ENCODE peak calls at places on chromosome 1, in four cellular contexts. C, V, D and F are unnamed samples. For H3K27me3 and H3K4me1, the result is how much of the 10 kb centered on the place peaks cover.

GRCh38 chr1:19505694-19506457 is 20.5 kb upstream of the CAPZB start:
- DNase-seq in V (no peak), C (no peak), D (no peak), F (no peak)

GRCh38 chr1:243849089-243850012 is 692 bp downstream of the AKT3 start:
- DNase-seq in V (peak), D (peak), C (peak), F (peak)

GRCh38 chr1:20234761-20235540 is 48.6 kb upstream of the PLA2G2C start:
- DNase-seq in V (peak), C (no peak), D (no peak), F (no peak)

GRCh38 chr1:93328809-93329477 is 16.8 kb upstream of the DR1 start:
- DNase-seq in C (no peak), D (no peak), V (no peak), F (no peak)

GRCh38 chr1:239976130-239976968 is 115.3 kb upstream of the FMN2 start:
- DNase-seq in C (no peak), D (peak), V (peak), F (peak)

GRCh38 chr1:114207635-114208034 is 54.0 kb upstream of the SYT6 start:
- DNase-seq in C (no peak), V (no peak), D (no peak), F (no peak)

GRCh38 chr1:22533244-22533643 is 30.0 kb upstream of the EPHA8 start:
- DNase-seq in D (no peak), V (no peak), C (no peak), F (no peak)

GRCh38 chr1:201503397-201504176 is 3.3 kb downstream of the CSRP1 start:
- DNase-seq in C (peak), V (peak), D (peak), F (peak)

GRCh38 chr1:151372411-151372934 is at the start of gene SELENBP1:
- DNase-seq in D (peak), V (no peak), C (peak), F (no peak)

GRCh38 chr1:160626560-160627342 is 20.1 kb downstream of the SLAMF1 start:
- DNase-seq in D (no peak), C (no peak), V (no peak), F (no peak)

GRCh38 chr1:235068155-235069121 is 60.2 kb downstream of the TOMM20 start:
- DNase-seq in C (no peak), V (peak), D (no peak), F (no peak)

GRCh38 chr1:17903386-17903785 is 148.3 kb downstream of the ACTL8 start:
- DNase-seq in C (no peak), D (no peak), V (no peak), F (no peak)

GRCh38 chr1:108972941-108973340 is 9.7 kb upstream of the CLCC1 start:
- DNase-seq in V (no peak), D (no peak), C (no peak), F (no peak)

GRCh38 chr1:59971464-59971911 is 44.9 kb upstream of the CYP2J2 start:
- DNase-seq in V (peak), D (peak), C (peak), F (peak)

GRCh38 chr1:66271216-66271903 is 262.6 kb upstream of the SGIP1 start:
- DNase-seq in V (peak), D (peak), C (peak), F (peak)

GRCh38 chr1:107695341-107695740 is 269.6 kb downstream of the VAV3 start:
- DNase-seq in C (no peak), V (no peak), D (no peak), F (no peak)

GRCh38 chr1:31154632-31155215 is 85.0 kb downstream of the NKAIN1 start:
- DNase-seq in C (peak), D (peak), V (peak), F (peak)

GRCh38 chr1:72845342-72845741 is 563.0 kb upstream of the NEGR1 start:
- DNase-seq in C (no peak), D (peak), V (peak), F (peak)

GRCh38 chr1:178774263-178774662 is 49.2 kb downstream of the RALGPS2 start:
- DNase-seq in C (no peak), V (no peak), D (no peak), F (peak)

GRCh38 chr1:5975133-5975880 is 16.9 kb downstream of the NPHP4 start:
- DNase-seq in C (no peak), V (peak), D (no peak), F (peak)

GRCh38 chr1:90725961-90726715 is 9.0 kb upstream of the BARHL2 start:
- DNase-seq in D (no peak), C (no peak), V (peak), F (no peak)
- H3K27me3 ChIP-seq in D (half or more), C (under half), V (half or more), F (under half)

GRCh38 chr1:198174297-198174696 is 17.5 kb downstream of the NEK7 start:
- DNase-seq in V (no peak), C (no peak), D (no peak), F (no peak)
- H3K4me1 ChIP-seq in V (under half), C (under half), D (under half), F (under half)

DNA sequence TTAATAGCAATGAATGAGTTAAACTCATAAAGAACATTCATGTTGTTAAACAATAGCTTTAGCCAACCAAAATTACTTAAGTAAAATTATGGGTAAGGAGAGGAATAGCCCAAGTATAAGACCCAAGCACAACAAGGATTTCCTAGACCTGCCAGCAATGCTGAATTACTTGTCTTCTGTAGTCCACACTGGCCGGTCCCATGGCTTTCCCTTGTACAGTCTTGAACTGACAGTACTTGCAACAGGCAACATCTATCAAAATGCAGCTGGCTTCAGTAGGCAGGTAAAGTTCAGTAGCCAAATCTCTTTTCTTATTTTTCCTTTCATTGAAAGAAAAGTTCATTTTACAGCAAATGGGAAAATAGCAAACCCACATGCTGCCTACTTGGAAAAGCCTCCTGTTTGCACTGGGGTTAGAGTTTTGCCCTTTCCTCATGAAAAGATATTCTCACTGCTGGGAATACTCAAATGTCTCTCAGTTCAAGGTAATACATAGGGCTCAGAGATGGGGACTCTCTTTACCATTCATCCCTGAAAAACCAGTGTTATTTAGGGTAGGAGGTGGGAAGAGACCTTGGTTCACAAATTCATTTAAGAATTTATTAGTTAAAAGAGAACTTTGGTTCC is 222.8 kb downstream of the TTLL7 start:
- DNase-seq in D (no peak), C (no peak), V (no peak), F (no peak)
- H3K27me3 ChIP-seq in D (under half), C (under half), V (under half), F (half or more)

GRCh38 chr1:51837243-51837642 is 41.3 kb downstream of the NRDC start:
- DNase-seq in V (no peak), C (no peak), D (no peak), F (no peak)
- H3K4me1 ChIP-seq in V (under half), C (under half), D (under half), F (under half)

DNA sequence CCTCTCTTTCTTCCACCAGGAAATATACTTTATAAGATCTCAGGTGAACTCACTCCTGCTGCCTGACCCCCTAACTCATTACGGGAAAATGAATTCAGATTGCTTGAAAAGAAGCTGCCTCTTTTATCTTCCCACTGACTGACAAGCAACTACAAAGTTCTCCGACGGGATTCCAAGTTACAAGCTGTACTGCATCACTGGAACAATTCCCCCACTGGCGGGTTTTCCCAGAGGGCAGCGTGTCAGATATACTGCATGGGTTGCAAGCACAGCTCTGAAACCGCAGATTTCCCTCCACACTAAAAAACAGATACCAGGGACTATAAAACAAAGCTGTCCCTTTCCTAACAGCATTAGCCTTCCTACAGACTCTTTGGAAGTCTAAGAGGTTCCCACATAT is 390.6 kb downstream of the KCTD3 start:
- DNase-seq in D (no peak), C (no peak), V (peak), F (no peak)
- H3K27me3 ChIP-seq in D (under half), C (under half), V (under half), F (half or more)

GRCh38 chr1:32933742-32934322 is 30.8 kb downstream of the RNF19B start:
- DNase-seq in C (no peak), V (peak), D (no peak), F (peak)

GRCh38 chr1:32931760-32932159 is 30.6 kb upstream of the TMEM54 start:
- DNase-seq in V (no peak), C (no peak), D (no peak), F (no peak)

GRCh38 chr1:32939655-32940371 is 24.8 kb downstream of the RNF19B start:
- DNase-seq in D (no peak), V (peak), C (no peak), F (peak)

DNA sequence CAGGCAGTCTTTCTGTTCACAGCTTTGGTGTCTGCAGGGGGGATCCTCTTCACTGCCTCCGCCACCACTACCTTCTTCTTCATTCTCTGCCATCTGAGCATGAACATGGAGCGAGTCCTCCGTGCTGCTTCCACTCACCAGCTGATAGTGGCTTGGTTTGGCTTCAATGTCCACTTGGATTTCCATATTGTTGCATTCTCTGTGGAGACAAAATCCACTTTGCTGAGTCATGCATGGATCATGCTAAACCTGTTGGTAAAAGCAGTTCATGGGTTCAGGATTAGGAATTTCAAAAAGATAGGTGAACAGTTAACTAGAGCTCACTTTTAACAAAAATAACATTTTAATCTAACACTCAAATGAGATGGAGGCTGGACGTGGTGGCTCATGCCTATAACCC is 27.5 kb downstream of the RNF19B start:
- DNase-seq in V (no peak), C (no peak), D (no peak), F (no peak)
- H3K4me1 ChIP-seq in V (under half), C (under half), D (under half), F (under half)

DNA sequence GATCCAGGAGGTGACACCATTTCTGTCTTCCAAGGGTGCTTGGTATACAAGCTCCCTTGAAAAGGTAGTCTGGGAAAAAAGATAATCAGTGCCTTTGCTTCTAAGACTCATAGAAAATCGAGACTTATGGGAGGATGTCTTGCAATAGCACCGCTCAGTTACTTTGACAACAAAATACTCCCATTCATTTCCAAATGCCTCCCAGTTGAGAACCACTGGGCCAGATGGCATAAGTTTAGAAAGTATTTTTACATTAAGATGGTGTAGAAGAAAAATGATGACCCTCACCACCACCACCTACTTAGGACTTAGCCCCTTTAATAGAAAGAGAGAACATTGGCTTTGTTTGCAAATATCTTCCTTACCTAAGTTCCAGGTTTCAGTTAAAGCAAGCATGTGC is 4.6 kb downstream of the TRMT13 start:
- DNase-seq in D (no peak), C (no peak), V (no peak), F (no peak)
- H3K27me3 ChIP-seq in D (under half), C (under half), V (under half), F (under half)

GRCh38 chr1:9239622-9240401 is 5.2 kb downstream of the H6PD start:
- DNase-seq in D (no peak), V (peak), C (no peak), F (no peak)

GRCh38 chr1:9241891-9242290 is 7.3 kb downstream of the H6PD start:
- DNase-seq in D (no peak), C (no peak), V (no peak), F (no peak)

GRCh38 chr1:9240914-9241820 is 6.6 kb downstream of the H6PD start:
- DNase-seq in D (no peak), C (no peak), V (no peak), F (no peak)

GRCh38 chr1:9244501-9245229 is 10.1 kb downstream of the H6PD start:
- DNase-seq in V (no peak), D (no peak), C (no peak), F (no peak)

DNA sequence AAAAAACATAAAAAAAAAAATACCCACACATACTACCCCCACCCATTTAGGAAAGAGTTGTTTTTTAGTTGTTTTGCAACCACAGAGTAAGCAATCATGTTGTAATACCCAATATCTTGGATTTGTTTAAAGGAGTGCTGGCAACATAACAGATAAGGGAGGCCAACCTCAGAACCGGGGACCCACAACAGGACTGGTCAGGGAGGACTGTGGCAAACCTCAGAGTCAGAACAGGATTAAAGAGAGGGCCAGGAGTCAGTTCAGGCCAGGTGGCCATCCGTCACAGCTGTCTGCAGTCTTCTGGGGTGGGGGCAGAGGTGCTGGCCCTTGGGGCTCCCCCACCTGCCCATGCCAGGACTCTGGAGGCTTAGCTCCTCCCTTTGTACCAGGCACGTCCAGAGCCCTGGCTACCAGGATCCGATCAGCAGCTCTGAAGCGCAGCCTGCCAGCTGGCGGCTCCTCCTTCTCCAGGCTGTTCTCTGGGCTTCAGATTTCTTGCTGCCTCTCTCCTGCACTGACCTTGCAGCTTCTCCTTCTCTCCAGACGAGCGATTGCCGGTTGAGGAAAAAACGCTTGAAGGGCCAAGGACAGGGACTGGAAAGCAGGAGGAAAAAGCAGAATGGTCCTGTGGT is 7.9 kb downstream of the H6PD start:
- DNase-seq in V (no peak), C (peak), D (no peak), F (no peak)
- H3K4me1 ChIP-seq in V (under half), C (half or more), D (under half), F (under half)

GRCh38 chr1:156670791-156671190 is 6.4 kb downstream of the NES start:
- DNase-seq in V (no peak), C (no peak), D (no peak), F (no peak)
- H3K27me3 ChIP-seq in V (under half), C (under half), D (under half), F (under half)

GRCh38 chr1:227134686-227135314 is 183.5 kb downstream of the CDC42BPA start:
- DNase-seq in V (no peak), C (no peak), D (no peak), F (no peak)

GRCh38 chr1:227140376-227140775 is 177.9 kb downstream of the CDC42BPA start:
- DNase-seq in V (no peak), C (no peak), D (no peak), F (no peak)

GRCh38 chr1:227131193-227131592 is 187.1 kb downstream of the CDC42BPA start:
- DNase-seq in V (peak), C (no peak), D (no peak), F (peak)

DNA sequence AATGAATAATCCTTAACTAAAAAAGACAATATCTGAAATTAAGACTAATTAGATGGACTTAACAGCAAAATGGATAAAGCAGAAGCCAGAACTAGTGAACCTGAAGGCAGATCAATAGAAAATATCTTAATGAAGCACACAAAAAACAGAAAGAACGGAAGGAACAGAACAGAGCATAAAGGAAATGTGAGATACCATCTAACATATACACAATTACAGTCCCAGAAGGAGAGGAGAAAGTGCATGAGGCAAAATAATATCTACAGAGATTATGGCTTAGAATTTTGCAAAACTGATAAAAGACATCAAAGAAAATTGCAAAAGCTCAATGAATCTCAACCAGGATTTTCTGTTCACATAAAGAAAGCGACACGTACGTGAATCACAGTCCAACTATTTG is 182.1 kb downstream of the CDC42BPA start:
- DNase-seq in V (no peak), D (no peak), C (no peak), F (no peak)
- H3K4me1 ChIP-seq in V (under half), D (under half), C (under half), F (under half)